ENCODE peak calls at places on chromosome 12, in six cellular contexts. R is fibroblast of the conjunctiva, Q is activated gamma-delta T cell treated with Interleukin-2 at 50 U/mL for 16 hours, K is NCI-H1694 treated with DMSO at 0.1 percent for 48 hours, G is epithelial cell of esophagus, F is heart right ventricle. E is an unnamed sample.

GRCh38 chr12:65495233-65495632 is 216.8 kb downstream of the MSRB3 start:
- DNase-seq in R (no peak), Q (no peak), K (no peak), G (peak), F (no peak), E (no peak)

GRCh38 chr12:90280033-90280432 is 571.4 kb upstream of the ATP2B1 start:
- DNase-seq in R (no peak), Q (no peak), K (no peak), G (peak), F (no peak), E (no peak)

GRCh38 chr12:57632898-57633825 is at the start of gene B4GALNT1:
- DNase-seq in R (no peak), Q (peak), K (peak), G (peak), F (peak), E (no peak)

GRCh38 chr12:50120953-50121352 is 8.9 kb downstream of the COX14 start:
- DNase-seq in R (no peak), Q (no peak), K (no peak), G (no peak), F (no peak), E (no peak)

GRCh38 chr12:114682101-114682919 is 1.7 kb downstream of the TBX3 start:
- DNase-seq in R (no peak), Q (no peak), K (no peak), G (no peak), F (no peak), E (no peak)

GRCh38 chr12:19759229-19759628 is 319.9 kb downstream of the AEBP2 start:
- DNase-seq in R (peak), Q (no peak), K (no peak), G (peak), F (no peak), E (no peak)

GRCh38 chr12:89346741-89347324 is 5.5 kb downstream of the DUSP6 start:
- DNase-seq in R (peak), Q (no peak), K (no peak), G (peak), F (no peak), E (no peak)

GRCh38 chr12:88185988-88186387 is 43.9 kb downstream of the TMTC3 start:
- DNase-seq in R (peak), Q (no peak), K (no peak), G (peak), F (no peak), E (no peak)

GRCh38 chr12:108622425-108622824 is 11.3 kb downstream of the SELPLG start:
- DNase-seq in R (no peak), Q (no peak), K (no peak), G (peak), F (no peak), E (no peak)

GRCh38 chr12:104588048-104588942 is 131.5 kb downstream of the CHST11 start:
- DNase-seq in R (no peak), Q (no peak), K (no peak), G (peak), F (no peak), E (no peak)

GRCh38 chr12:112927925-112928324 is 10.3 kb upstream of the OAS3 start:
- DNase-seq in R (no peak), Q (no peak), K (no peak), G (no peak), F (no peak), E (no peak)

GRCh38 chr12:15987696-15988095 is 76.6 kb downstream of the DERA start:
- DNase-seq in R (no peak), Q (no peak), K (no peak), G (no peak), F (peak), E (no peak)

E was measured in left lung.